ENCODE peak calls at places on chromosomes 11 and 22, in eight cellular contexts. M is HCEC 1CT, J is dorsolateral prefrontal cortex, Q is endothelial cell, B is T-helper 9 cell, I is cardiac fibroblast, P is choroid plexus epithelial cell, A is chondrocyte. L is an unnamed sample.
A peak's percentile ranks its signal among the peaks of the same experiment; 100 is the strongest.

GRCh38 chr11:19359425-19360000 is 118.8 kb upstream of the E2F8 start:
- DNase-seq in M (peak; percentile 74), A (no peak), B (no peak), I (peak; percentile 54), Q (no peak), J (no peak), P (peak; percentile 75), L (no peak)

GRCh38 chr11:6813651-6814050 is 14.2 kb upstream of the OR6A2 start:
- DNase-seq in B (no peak), I (no peak), P (peak; percentile 5), Q (no peak), J (no peak), M (no peak), A (no peak), L (no peak)

GRCh38 chr11:36165638-36166389 is 123.4 kb downstream of the COMMD9 start:
- DNase-seq in P (no peak), I (no peak), A (no peak), Q (no peak), M (peak; percentile 65), J (no peak), B (no peak), L (no peak)

GRCh38 chr22:28438183-28438778 is 241.4 kb downstream of the TTC28 start:
- DNase-seq in Q (no peak), B (no peak), A (no peak), P (no peak), M (no peak), J (no peak), I (no peak), L (no peak)

GRCh38 chr22:19680911-19681862 is 33.1 kb upstream of the SEPTIN5 start:
- DNase-seq in P (no peak), J (no peak), B (no peak), Q (no peak), A (peak; percentile 20), M (no peak), I (no peak), L (no peak)

GRCh38 chr11:14500181-14500651 is 605 bp upstream of the COPB1 start:
- DNase-seq in B (peak; percentile 27), P (peak; percentile 80), Q (peak; percentile 16), A (no peak), M (peak; percentile 59), I (peak; percentile 59), J (no peak), L (peak; percentile 59)

GRCh38 chr11:69831985-69832384 is 12.8 kb upstream of the FGF3 start:
- DNase-seq in I (no peak), J (no peak), A (no peak), M (no peak), B (no peak), Q (no peak), P (no peak), L (no peak)

GRCh38 chr11:3009481-3009880 is 17.4 kb upstream of the NAP1L4 start:
- DNase-seq in P (no peak), M (no peak), Q (no peak), B (no peak), J (no peak), A (no peak), I (no peak), L (no peak)

GRCh38 chr11:105829084-105829483 is 193.0 kb downstream of the MSANTD4 start:
- DNase-seq in Q (no peak), J (no peak), A (no peak), B (no peak), M (no peak), P (no peak), I (no peak), L (no peak)

GRCh38 chr11:37804666-37805065 is 1206.6 kb upstream of the RAG2 start:
- DNase-seq in P (no peak), J (no peak), I (peak; percentile 15), Q (no peak), A (no peak), M (no peak), B (no peak), L (no peak)

GRCh38 chr22:36546932-36547331 is 18.0 kb upstream of the EIF3D start:
- DNase-seq in Q (no peak), M (peak; percentile 80), I (peak; percentile 35), B (no peak), J (no peak), A (peak; percentile 37), P (peak; percentile 74), L (no peak)

GRCh38 chr11:88246680-88247079 is 71.4 kb upstream of the RAB38 start:
- DNase-seq in B (no peak), Q (no peak), J (no peak), A (no peak), P (peak; percentile 23), M (peak; percentile 65), I (peak; percentile 92), L (no peak)

GRCh38 chr22:39336411-39336810 is 13.4 kb upstream of the SYNGR1 start:
- DNase-seq in M (no peak), P (no peak), Q (no peak), I (no peak), B (no peak), A (no peak), J (no peak), L (no peak)

GRCh38 chr11:17781626-17782025 is 47.0 kb downstream of the KCNC1 start:
- DNase-seq in Q (no peak), B (no peak), A (no peak), P (no peak), J (no peak), I (no peak), M (no peak), L (no peak)

GRCh38 chr11:120119121-120119520 is 18.8 kb downstream of the TRIM29 start:
- DNase-seq in P (no peak), A (no peak), Q (no peak), I (no peak), J (no peak), M (no peak), B (no peak), L (no peak)

GRCh38 chr22:45575607-45576272 is 73.1 kb downstream of the FBLN1 start:
- DNase-seq in B (no peak), Q (no peak), P (no peak), M (no peak), J (no peak), A (peak; percentile 76), I (no peak), L (no peak)

GRCh38 chr11:119365071-119365591 is 16.4 kb downstream of the USP2 start:
- DNase-seq in J (peak; percentile 62), A (no peak), Q (no peak), M (peak; percentile 38), P (no peak), B (no peak), I (no peak), L (no peak)

GRCh38 chr11:108754901-108755625 is 90.2 kb downstream of the DDX10 start:
- DNase-seq in P (peak; percentile 78), B (no peak), Q (no peak), M (peak; percentile 10), I (peak; percentile 65), J (no peak), A (no peak), L (no peak)

GRCh38 chr11:61917357-61918109 is at the start of gene RAB3IL1:
- DNase-seq in I (peak; percentile 67), P (no peak), A (peak; percentile 78), B (no peak), M (no peak), Q (peak; percentile 52), J (peak; percentile 18), L (peak; percentile 40)

GRCh38 chr11:12893787-12894672 is 115.1 kb upstream of the RASSF10 start:
- DNase-seq in P (peak; percentile 79), Q (peak; percentile 72), B (peak; percentile 52), A (no peak), I (peak; percentile 75), J (peak; percentile 74), M (peak; percentile 67), L (peak; percentile 47)

GRCh38 chr11:73989156-73989555 is 6.5 kb upstream of the UCP2 start:
- DNase-seq in J (no peak), B (no peak), A (no peak), Q (no peak), P (no peak), I (peak; percentile 25), M (no peak), L (no peak)

L was measured in NCI-H345.